ENCODE peak calls at places on chromosomes 3 and 15, in seven cellular contexts. N is neural progenitor cell, K is OCI-LY7, Q is GM23248, H is GM23338, F is HCT116, P is MM.1S. V is an unnamed sample.

GRCh38 chr3:161372321-161373260 is 1.3 kb upstream of the SPTSSB start:
- DNase-seq in N (peak; percentile 63), K (no peak), Q (peak; percentile 42), H (peak; percentile 69), F (peak; percentile 18), P (no peak), V (peak; percentile 42)

GRCh38 chr3:72401005-72401404 is 447.2 kb downstream of the SHQ1 start:
- DNase-seq in N (no peak), K (no peak), Q (no peak), H (no peak), F (no peak), P (no peak), V (no peak)

GRCh38 chr15:59170295-59170881 is 36.3 kb upstream of the LDHAL6B start:
- DNase-seq in N (peak; percentile 27), K (no peak), Q (peak; percentile 93), H (peak; percentile 29), F (no peak), P (no peak), V (peak; percentile 26)

GRCh38 chr3:180828001-180828720 is 84.3 kb upstream of the FXR1 start:
- DNase-seq in N (no peak), K (no peak), Q (no peak), H (no peak), F (no peak), P (no peak), V (no peak)

GRCh38 chr3:46884427-46884826 is 6.9 kb downstream of the PTH1R start:
- DNase-seq in N (no peak), K (no peak), Q (no peak), H (no peak), F (no peak), P (no peak), V (no peak)

GRCh38 chr3:146970236-146970635 is 365.1 kb upstream of the PLSCR5 start:
- DNase-seq in N (no peak), K (no peak), Q (peak; percentile 70), H (no peak), F (no peak), P (no peak), V (no peak)

GRCh38 chr15:42104095-42104891 is 9.9 kb upstream of the PLA2G4D start:
- DNase-seq in N (no peak), K (no peak), Q (peak; percentile 59), H (no peak), F (no peak), P (no peak), V (no peak)

GRCh38 chr15:67097424-67097823 is 32.0 kb downstream of the SMAD3 start:
- DNase-seq in N (no peak), K (no peak), Q (no peak), H (no peak), F (no peak), P (no peak), V (no peak)

GRCh38 chr3:193974147-193974546 is 161.8 kb upstream of the HES1 start:
- DNase-seq in N (peak; percentile 34), K (no peak), Q (peak; percentile 81), H (no peak), F (no peak), P (no peak), V (peak; percentile 41)

GRCh38 chr15:74207652-74208440 is 5.3 kb upstream of the STRA6 start:
- DNase-seq in N (no peak), K (no peak), Q (no peak), H (no peak), F (no peak), P (no peak), V (no peak)

GRCh38 chr3:120798346-120798745 is 55.8 kb downstream of the GTF2E1 start:
- DNase-seq in N (no peak), K (no peak), Q (peak; percentile 30), H (no peak), F (no peak), P (no peak), V (no peak)

GRCh38 chr15:48858401-48858800 is 19.5 kb upstream of the EID1 start:
- DNase-seq in N (no peak), K (no peak), Q (peak; percentile 70), H (no peak), F (no peak), P (peak; percentile 20), V (no peak)

GRCh38 chr15:39488498-39488897 is 92.4 kb upstream of the THBS1 start:
- DNase-seq in N (no peak), K (no peak), Q (no peak), H (no peak), F (no peak), P (no peak), V (no peak)

GRCh38 chr15:70151441-70151840 is 53.7 kb upstream of the TLE3 start:
- DNase-seq in N (no peak), K (no peak), Q (no peak), H (no peak), F (no peak), P (no peak), V (no peak)

GRCh38 chr15:66078196-66078928 is 175.2 kb downstream of the MEGF11 start:
- DNase-seq in N (no peak), K (no peak), Q (no peak), H (peak; percentile 50), F (no peak), P (no peak), V (no peak)

GRCh38 chr15:60590935-60591490 is 112.1 kb upstream of the ICE2 start:
- DNase-seq in N (peak; percentile 91), K (no peak), Q (peak; percentile 75), H (peak; percentile 82), F (no peak), P (peak; percentile 66), V (peak; percentile 69)

GRCh38 chr3:33437556-33438283 is 2.5 kb downstream of the UBP1 start:
- DNase-seq in N (peak; percentile 39), K (peak; percentile 6), Q (peak; percentile 68), H (peak; percentile 57), F (no peak), P (no peak), V (peak; percentile 48)

GRCh38 chr3:194640829-194641228 is 7.6 kb upstream of the TMEM44 start:
- DNase-seq in N (peak; percentile 33), K (peak; percentile 27), Q (peak; percentile 41), H (peak; percentile 71), F (peak; percentile 8), P (no peak), V (no peak)

GRCh38 chr3:43426388-43426787 is 140.0 kb downstream of the SNRK start:
- DNase-seq in N (no peak), K (no peak), Q (no peak), H (no peak), F (no peak), P (no peak), V (no peak)

GRCh38 chr3:13274125-13274873 is 145.8 kb downstream of the NUP210 start:
- DNase-seq in N (no peak), K (no peak), Q (no peak), H (no peak), F (no peak), P (no peak), V (no peak)

GRCh38 chr3:7789324-7789723 is 712.3 kb upstream of the LMCD1 start:
- DNase-seq in N (no peak), K (no peak), Q (no peak), H (peak; percentile 27), F (no peak), P (no peak), V (no peak)

DNA sequence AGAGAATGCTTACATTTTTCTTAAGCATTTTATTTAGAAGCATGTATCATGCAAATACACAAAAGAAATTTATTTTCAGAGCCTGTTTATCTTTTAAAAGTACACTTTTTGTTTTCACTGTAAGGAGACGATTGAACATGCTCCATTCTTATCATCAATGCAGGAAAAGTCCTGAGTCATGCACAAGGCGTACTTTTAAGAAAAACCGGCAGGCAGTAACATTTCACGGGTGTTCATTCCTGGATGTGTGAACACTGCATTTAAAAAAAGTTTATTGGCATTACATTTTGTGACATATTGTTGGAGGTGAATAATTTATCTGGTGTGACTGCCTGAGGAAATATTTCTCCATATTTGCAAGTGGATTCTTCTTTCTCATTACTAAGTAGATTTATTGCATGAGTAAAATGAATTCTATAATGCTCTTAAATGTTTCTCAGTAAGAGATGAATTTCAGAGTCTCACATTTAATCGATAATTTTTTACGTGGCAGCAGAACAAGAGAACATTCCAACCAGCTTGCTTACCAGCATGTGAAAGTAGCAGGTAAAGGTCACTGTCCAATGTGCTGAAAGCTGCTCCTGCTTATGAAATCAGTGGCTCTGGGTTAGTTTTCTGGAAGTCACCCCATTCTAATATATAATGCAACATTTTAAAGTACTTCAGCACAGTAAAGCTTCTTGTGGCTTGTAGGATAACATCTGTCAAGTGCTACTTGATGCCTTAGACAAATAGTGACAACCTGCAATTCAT is 87.0 kb downstream of the SV2B start:
- DNase-seq in N (peak; percentile 66), K (no peak), Q (peak; percentile 26), H (peak; percentile 67), F (no peak), P (peak; percentile 68), V (peak; percentile 73)
- TF ChIP-seq EZH2phosphoT487 in N (no peak), K (no peak), Q (no peak), H (no peak), F (no peak), P (no peak), V (no peak)

GRCh38 chr3:141019244-141019643 is 31.9 kb upstream of the SPSB4 start:
- DNase-seq in N (no peak), K (no peak), Q (no peak), H (no peak), F (no peak), P (no peak), V (no peak)
- H3K4me1 ChIP-seq in N (no peaks in the 10 kb centered on the region), K (no peaks in the 10 kb centered on the region), Q (no peaks in the 10 kb centered on the region), H (no peaks in the 10 kb centered on the region), F (no peaks in the 10 kb centered on the region), P (no peaks in the 10 kb centered on the region), V (no peaks in the 10 kb centered on the region)

GRCh38 chr3:89227634-89228033 is 120.2 kb downstream of the EPHA3 start:
- DNase-seq in N (no peak), K (no peak), Q (peak; percentile 27), H (no peak), F (no peak), P (no peak), V (no peak)
- TF ChIP-seq EZH2phosphoT487 in N (no peak), K (no peak), Q (no peak), H (no peak), F (no peak), P (no peak), V (no peak)

GRCh38 chr3:191358929-191359328 is 28.6 kb upstream of the UTS2B start:
- DNase-seq in N (no peak), K (no peak), Q (no peak), H (peak; percentile 52), F (no peak), P (no peak), V (no peak)

GRCh38 chr3:191360620-191361019 is 30.3 kb upstream of the UTS2B start:
- DNase-seq in N (no peak), K (no peak), Q (no peak), H (no peak), F (no peak), P (no peak), V (no peak)

GRCh38 chr3:191355406-191355805 is 25.1 kb upstream of the UTS2B start:
- DNase-seq in N (no peak), K (no peak), Q (no peak), H (no peak), F (no peak), P (no peak), V (no peak)

GRCh38 chr3:191356586-191357439 is 26.5 kb upstream of the UTS2B start:
- DNase-seq in N (no peak), K (no peak), Q (peak; percentile 92), H (peak; percentile 29), F (peak; percentile 42), P (no peak), V (peak; percentile 39)

DNA sequence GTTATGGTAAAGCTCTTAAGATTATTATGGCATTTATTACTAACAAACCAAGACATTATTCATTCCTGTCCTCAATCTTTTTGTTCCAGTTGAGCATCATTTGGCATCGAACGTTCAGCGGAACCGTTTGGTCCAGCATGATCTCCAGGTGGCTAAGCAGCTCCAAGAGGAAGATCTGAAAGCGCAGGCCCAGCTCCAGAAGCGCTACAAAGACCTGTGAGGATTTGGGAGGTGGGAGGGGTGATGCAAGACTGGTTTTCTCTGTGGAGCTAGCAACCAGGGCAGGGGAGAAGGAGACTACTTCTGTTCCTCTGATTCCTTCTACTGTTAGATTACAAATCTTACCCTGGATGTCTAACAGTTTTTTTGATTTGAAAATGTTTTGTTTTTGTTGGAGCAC is 27.6 kb upstream of the UTS2B start:
- DNase-seq in N (no peak), K (no peak), Q (no peak), H (peak; percentile 34), F (no peak), P (no peak), V (no peak)
- H3K4me1 ChIP-seq in N (peaks cover 23% of the 10 kb centered on the region), K (peaks cover 24% of the 10 kb centered on the region), Q (peaks cover 23% of the 10 kb centered on the region), H (peaks cover 33% of the 10 kb centered on the region), F (peaks cover 60% of the 10 kb centered on the region), P (no peaks in the 10 kb centered on the region), V (peaks cover 4% of the 10 kb centered on the region)